ENCODE peak calls at places on chromosomes 11 and 22, in six cellular contexts. J is neuronal stem cell, P is IMR-90, D is H1, C is mesendoderm, K is trophoblast cell. M is an unnamed sample.

GRCh38 chr11:30712749-30713148 is 126.6 kb upstream of the MPPED2 start:
- DNase-seq in J (no peak), P (no peak), D (no peak), C (no peak), K (no peak), M (no peak)

GRCh38 chr11:93537767-93538261 is 5.4 kb downstream of the SMCO4 start:
- DNase-seq in J (no peak), P (peak; percentile 47), D (no peak), C (no peak), K (peak; percentile 73), M (no peak)

GRCh38 chr11:11588890-11589289 is 32.9 kb downstream of the GALNT18 start:
- DNase-seq in J (no peak), P (peak; percentile 26), D (no peak), C (peak; percentile 80), K (no peak), M (peak; percentile 18)

GRCh38 chr22:40050258-40050657 is 55.5 kb downstream of the FAM83F start:
- DNase-seq in J (no peak), P (no peak), D (no peak), C (no peak), K (no peak), M (no peak)

GRCh38 chr11:115409691-115410220 is 94.5 kb downstream of the CADM1 start:
- DNase-seq in J (no peak), P (peak; percentile 48), D (no peak), C (no peak), K (no peak), M (no peak)

GRCh38 chr11:62921573-62922188 is 518 bp upstream of the CHRM1 start:
- DNase-seq in J (no peak), P (peak; percentile 17), D (no peak), C (no peak), K (peak; percentile 99), M (no peak)

GRCh38 chr11:61890536-61891330 is 612 bp downstream of the FADS3 start:
- DNase-seq in J (no peak), P (peak; percentile 82), D (no peak), C (peak; percentile 73), K (peak; percentile 79), M (peak; percentile 61)

GRCh38 chr11:95908826-95909225 is 15.1 kb downstream of the MTMR2 start:
- DNase-seq in J (no peak), P (peak; percentile 49), D (no peak), C (no peak), K (no peak), M (no peak)

GRCh38 chr22:38172489-38173155 is 9.0 kb downstream of the PLA2G6 start:
- DNase-seq in J (no peak), P (peak; percentile 65), D (no peak), C (no peak), K (no peak), M (no peak)

GRCh38 chr11:38971141-38971540 is 2373.1 kb upstream of the RAG2 start:
- DNase-seq in J (no peak), P (no peak), D (no peak), C (no peak), K (peak; percentile 45), M (no peak)

GRCh38 chr11:66478823-66479740 is 1.2 kb upstream of the DPP3 start:
- DNase-seq in J (no peak), P (peak; percentile 20), D (no peak), C (peak; percentile 56), K (peak; percentile 61), M (no peak)

GRCh38 chr11:20770421-20770935 is 101.1 kb downstream of the NELL1 start:
- DNase-seq in J (no peak), P (no peak), D (no peak), C (no peak), K (peak; percentile 7), M (no peak)

GRCh38 chr11:63489879-63490278 is 1.1 kb downstream of the PLAAT5 start:
- DNase-seq in J (no peak), P (no peak), D (no peak), C (peak; percentile 89), K (no peak), M (peak; percentile 64)

GRCh38 chr11:99589771-99590170 is 569.0 kb downstream of the CNTN5 start:
- DNase-seq in J (no peak), P (no peak), D (no peak), C (no peak), K (no peak), M (no peak)

GRCh38 chr11:33399421-33399820 is 142.2 kb downstream of the HIPK3 start:
- DNase-seq in J (no peak), P (no peak), D (no peak), C (no peak), K (no peak), M (no peak)

GRCh38 chr11:62689421-62690183 is at the start of gene LRRN4CL:
- DNase-seq in J (no peak), P (peak; percentile 86), D (no peak), C (no peak), K (no peak), M (no peak)

GRCh38 chr11:47186076-47186936 is at the start of gene PACSIN3:
- DNase-seq in J (peak; percentile 40), P (peak; percentile 19), D (no peak), C (peak; percentile 73), K (peak; percentile 73), M (peak; percentile 58)

GRCh38 chr11:47186937-47187681 is 875 bp upstream of the PACSIN3 start:
- DNase-seq in J (peak; percentile 40), P (peak; percentile 54), D (no peak), C (peak; percentile 78), K (peak; percentile 30), M (peak; percentile 77)

GRCh38 chr11:47184711-47185304 is 1.4 kb downstream of the PACSIN3 start:
- DNase-seq in J (no peak), P (no peak), D (no peak), C (no peak), K (no peak), M (no peak)

GRCh38 chr11:47183969-47184368 is 2.3 kb downstream of the PACSIN3 start:
- DNase-seq in J (no peak), P (no peak), D (no peak), C (no peak), K (no peak), M (no peak)

DNA sequence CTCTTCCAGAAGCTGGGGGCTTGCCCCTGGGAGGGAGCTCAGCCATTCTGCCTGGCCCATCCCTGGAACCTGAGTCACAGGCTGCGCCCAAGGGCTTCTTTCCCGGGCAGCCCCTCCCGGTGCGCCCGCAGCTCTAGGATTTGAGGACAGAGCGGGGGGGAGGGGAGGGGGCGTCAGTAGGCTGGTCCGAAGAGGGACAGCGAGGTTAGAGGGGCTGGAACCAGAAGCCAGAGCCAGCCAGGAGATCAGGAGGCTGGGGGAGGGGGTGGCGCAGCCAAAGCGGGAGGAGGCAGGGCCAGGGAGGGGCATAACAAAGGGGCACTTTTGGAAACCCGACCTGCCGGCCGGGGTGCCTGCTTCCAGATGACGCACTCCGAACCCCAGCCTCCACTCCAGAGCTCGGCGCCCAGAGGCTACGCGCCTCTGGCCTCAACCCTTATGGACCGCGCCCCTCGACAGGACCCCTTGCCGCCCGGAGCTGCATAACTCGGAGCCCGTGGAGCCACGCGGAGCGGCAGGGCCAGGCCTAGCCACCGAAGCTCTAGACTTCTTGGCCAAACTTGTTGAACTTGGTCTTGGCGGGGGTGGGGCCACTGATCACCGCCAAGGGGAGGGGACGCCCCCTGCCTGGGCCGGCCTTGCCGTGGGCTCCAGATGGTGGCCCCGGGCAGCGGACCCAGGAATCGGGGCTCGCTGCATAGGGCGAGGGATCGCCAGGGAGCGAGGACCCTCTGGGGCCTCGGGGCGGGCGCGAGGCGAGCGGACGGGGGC is 744 bp downstream of the PACSIN3 start:
- DNase-seq in J (peak; percentile 58), P (peak; percentile 37), D (peak; percentile 91), C (peak; percentile 93), K (peak; percentile 80), M (peak; percentile 96)
- H3K18ac ChIP-seq in J (peak overlapping the region; percentile 93), P (peak overlapping the region; percentile 76), D (peak overlapping the region; percentile 97), C (peak overlapping the region; percentile 60), K (peak overlapping the region; percentile 95), M (peak overlapping the region; percentile 73)

GRCh38 chr22:19942071-19942885 is 660 bp upstream of the TXNRD2 start:
- DNase-seq in J (no peak), P (peak; percentile 69), D (no peak), C (no peak), K (peak; percentile 16), M (no peak)

GRCh38 chr22:19940536-19941364 is 822 bp upstream of the COMT start:
- DNase-seq in J (no peak), P (no peak), D (no peak), C (no peak), K (no peak), M (no peak)

GRCh38 chr22:19943665-19944026 is 2.0 kb upstream of the TXNRD2 start:
- DNase-seq in J (no peak), P (peak; percentile 76), D (no peak), C (peak; percentile 85), K (no peak), M (peak; percentile 35)

GRCh38 chr22:19941365-19942070 is at the start of the genes COMT and TXNRD2:
- DNase-seq in J (no peak), P (peak; percentile 57), D (no peak), C (peak; percentile 26), K (peak; percentile 80), M (no peak)

DNA sequence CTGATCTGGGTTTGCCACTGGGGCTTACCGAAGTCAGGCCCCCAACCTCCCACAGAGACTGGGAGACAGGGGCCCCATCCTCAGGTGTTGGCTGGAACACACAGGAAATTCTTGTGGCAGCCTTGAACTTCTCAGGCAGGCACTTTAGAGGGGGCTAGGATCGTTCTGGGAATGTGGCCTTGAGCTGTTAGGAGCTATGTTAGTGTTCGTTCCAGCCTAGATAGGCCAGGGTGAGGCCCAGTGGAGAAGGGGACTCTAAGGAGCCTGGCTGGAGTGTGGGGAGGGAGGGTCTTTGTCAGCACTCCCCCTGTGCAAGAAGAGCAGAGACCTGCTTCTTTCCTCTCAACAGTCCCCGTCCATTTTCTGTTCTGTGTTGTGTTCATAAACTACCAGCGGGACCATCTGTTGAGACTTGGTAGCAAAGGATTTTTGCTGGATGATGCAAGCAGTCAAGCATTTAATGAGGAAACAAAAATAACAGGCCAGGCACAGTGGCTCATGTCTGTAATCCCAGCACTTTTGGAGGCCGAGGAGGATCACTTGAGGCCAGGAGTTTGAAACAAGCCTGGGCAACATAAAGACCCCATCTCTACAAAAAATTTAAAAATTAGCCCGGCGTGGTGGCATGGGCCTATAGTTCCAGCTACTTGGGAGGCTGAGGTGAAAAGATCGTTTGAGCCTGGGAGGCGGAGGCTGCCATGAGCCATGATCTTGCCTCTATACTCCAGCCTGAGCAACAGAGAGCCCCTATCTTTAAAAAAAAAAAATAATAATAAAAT is 1.5 kb upstream of the TXNRD2 start:
- DNase-seq in J (no peak), P (peak; percentile 94), D (no peak), C (peak; percentile 68), K (peak; percentile 85), M (peak; percentile 26)
- H3K18ac ChIP-seq in J (no peak overlapping the region), P (peak overlapping the region; percentile 98), D (peak overlapping the region; percentile 32), C (peak overlapping the region; percentile 45), K (peak overlapping the region; percentile 13), M (no peak overlapping the region)

DNA sequence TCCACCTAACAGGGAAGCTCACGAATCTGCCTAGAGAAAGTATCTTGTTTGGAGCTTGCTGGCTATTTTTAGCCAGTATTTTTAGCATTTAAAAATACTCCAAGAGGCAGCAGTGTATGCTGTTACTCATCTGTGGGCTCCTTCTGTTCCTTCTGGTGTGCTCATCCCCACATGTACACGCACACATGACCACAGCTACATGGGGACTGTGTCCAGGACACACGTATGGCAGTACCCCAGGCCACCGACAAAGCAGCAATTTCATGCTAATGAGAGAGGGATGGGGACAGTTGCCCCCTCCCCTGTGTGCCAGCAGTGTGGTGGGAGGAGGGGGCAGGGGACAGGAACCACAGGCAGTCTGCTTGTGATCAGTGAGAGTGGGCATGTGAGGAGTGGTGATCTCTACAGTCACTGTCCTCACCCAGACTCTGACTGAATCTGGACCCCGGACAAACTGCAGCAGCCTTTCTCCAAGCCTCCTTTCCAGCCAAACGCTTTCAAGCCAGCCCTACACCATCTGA is 16.4 kb downstream of the USP2 start:
- DNase-seq in J (no peak), P (peak; percentile 56), D (no peak), C (no peak), K (no peak), M (no peak)
- H3K18ac ChIP-seq in J (peak overlapping the region; percentile 27), P (no peak overlapping the region), D (no peak overlapping the region), C (no peak overlapping the region), K (no peak overlapping the region), M (no peak overlapping the region)

GRCh38 chr11:128334311-128335044 is 252.9 kb downstream of the ETS1 start:
- DNase-seq in J (no peak), P (no peak), D (no peak), C (no peak), K (no peak), M (no peak)
- H3K18ac ChIP-seq in J (no peak overlapping the region), P (no peak overlapping the region), D (no peak overlapping the region), C (no peak overlapping the region), K (peak overlapping the region; percentile 6), M (no peak overlapping the region)